ENCODE peak calls at places on chromosomes 3 and 15, in six cellular contexts. B, Z, D, O, N and P are unnamed samples.

GRCh38 chr3:144028798-144029411 is 57.3 kb downstream of the DIPK2A start:
- DNase-seq in D (no peak), B (peak; percentile 84), N (no peak), Z (no peak), O (no peak), P (no peak)

GRCh38 chr3:194447161-194447560 is 39.6 kb downstream of the ATP13A3 start:
- DNase-seq in O (peak; percentile 25), D (peak; percentile 68), N (no peak), Z (no peak), B (no peak), P (no peak)

GRCh38 chr15:64630403-64631107 is 144.8 kb downstream of the RBPMS2 start:
- DNase-seq in B (no peak), N (no peak), O (no peak), D (no peak), Z (no peak), P (no peak)

GRCh38 chr3:72972706-72973030 is 23.9 kb upstream of the PPP4R2 start:
- DNase-seq in O (no peak), N (no peak), Z (no peak), B (no peak), D (no peak), P (no peak)

GRCh38 chr15:66948294-66948693 is 117.1 kb upstream of the SMAD3 start:
- DNase-seq in D (no peak), O (no peak), B (peak; percentile 24), Z (no peak), N (no peak), P (peak; percentile 62)

GRCh38 chr3:174270841-174271240 is 588.3 kb upstream of the NAALADL2 start:
- DNase-seq in D (no peak), O (no peak), N (no peak), B (no peak), Z (no peak), P (peak; percentile 81)

GRCh38 chr15:98421419-98422085 is 226.8 kb upstream of the IGF1R start:
- DNase-seq in O (peak; percentile 50), N (peak; percentile 34), D (peak; percentile 44), Z (peak; percentile 33), B (peak; percentile 54), P (peak; percentile 14)

GRCh38 chr15:73753250-73754130 is at the start of gene INSYN1:
- DNase-seq in N (no peak), B (no peak), D (peak; percentile 18), O (no peak), Z (peak; percentile 12), P (no peak)

GRCh38 chr15:88621789-88622604 is 857 bp downstream of the AEN start:
- DNase-seq in N (no peak), O (no peak), B (peak; percentile 73), D (no peak), Z (no peak), P (peak; percentile 29)

GRCh38 chr15:40085225-40085624 is 23.5 kb downstream of the BMF start:
- DNase-seq in D (no peak), O (no peak), B (no peak), Z (no peak), N (no peak), P (no peak)

GRCh38 chr3:126270145-126270811 is 86.9 kb downstream of the KLF15 start:
- DNase-seq in O (no peak), D (peak; percentile 81), B (no peak), N (no peak), Z (peak; percentile 19), P (no peak)

GRCh38 chr3:186640473-186640818 is 247 bp downstream of the FETUB start:
- DNase-seq in O (no peak), B (no peak), N (no peak), Z (no peak), D (no peak), P (peak; percentile 18)

GRCh38 chr3:118963711-118964110 is 70.9 kb downstream of the IGSF11 start:
- DNase-seq in O (no peak), N (no peak), Z (no peak), D (no peak), B (no peak), P (no peak)

GRCh38 chr15:92763459-92763858 is 107.9 kb upstream of the FAM174B start:
- DNase-seq in N (no peak), D (no peak), O (no peak), Z (no peak), B (peak; percentile 5), P (no peak)

GRCh38 chr3:159273608-159274007 is 471.8 kb downstream of the MFSD1 start:
- DNase-seq in D (peak; percentile 48), B (peak; percentile 41), Z (no peak), N (no peak), O (no peak), P (peak; percentile 28)

GRCh38 chr3:22175899-22176298 is 424.9 kb upstream of the ZNF385D start:
- DNase-seq in O (no peak), D (no peak), N (no peak), Z (no peak), B (no peak), P (no peak)